ENCODE peak calls at places on chromosome 6, in six cellular contexts. X is hypothalamus, M is cardiac fibroblast, L is breast epithelium, V is caudate nucleus, R is HEK293T. K is an unnamed sample.

GRCh38 chr6:34285571-34285970 is 36.8 kb upstream of the SMIM29 start:
- DNase-seq in X (no peak), R (no peak), L (no peak), M (no peak), V (no peak), K (no peak)

GRCh38 chr6:18101271-18101670 is 21.2 kb downstream of the NHLRC1 start:
- DNase-seq in M (no peak), X (no peak), V (no peak), R (no peak), L (no peak), K (no peak)

GRCh38 chr6:135129139-135129867 is 51.8 kb upstream of the MYB start:
- DNase-seq in V (no peak), L (no peak), R (no peak), M (no peak), X (no peak), K (no peak)

GRCh38 chr6:11023032-11023431 is 21.1 kb downstream of the ELOVL2 start:
- DNase-seq in M (peak; percentile 59), R (no peak), X (no peak), L (no peak), V (no peak), K (no peak)

GRCh38 chr6:122530440-122531046 is 58.9 kb upstream of the SERINC1 start:
- DNase-seq in X (no peak), R (peak; percentile 74), M (peak; percentile 80), L (no peak), V (peak; percentile 6), K (peak; percentile 64)

GRCh38 chr6:142934190-142934589 is 10.8 kb downstream of the HIVEP2 start:
- DNase-seq in M (peak; percentile 34), V (no peak), R (no peak), L (no peak), X (no peak), K (no peak)

GRCh38 chr6:150775804-150776203 is 89.7 kb upstream of the MTHFD1L start:
- DNase-seq in X (no peak), V (no peak), R (no peak), L (no peak), M (no peak), K (no peak)

GRCh38 chr6:139407718-139408222 is 33.3 kb upstream of the CITED2 start:
- DNase-seq in V (no peak), X (no peak), R (no peak), L (no peak), M (peak; percentile 88), K (no peak)

GRCh38 chr6:165671222-165671715 is 8.2 kb upstream of the PDE10A start:
- DNase-seq in L (no peak), V (no peak), M (no peak), R (no peak), X (no peak), K (no peak)